ENCODE peak calls at places on chromosomes 1 and 21, in nine cellular contexts. One of them, this sample, is unnamed.

GRCh38 chr21:31781737-31782136 is 49.8 kb upstream of the SCAF4 start:
- DNase-seq in thoracic aorta: peak; percentile 21
- DNase-seq in right lobe of liver: no peak
- DNase-seq in gastrocnemius medialis: no peak
- DNase-seq in adipocyte: peak; percentile 40
- DNase-seq in fibroblast of lung: peak; percentile 62
- DNase-seq in ovary: peak; percentile 22
- DNase-seq in AG04450: no peak
- DNase-seq in bronchial epithelial cell: no peak
- DNase-seq in this sample: no peak

GRCh38 chr1:12677565-12677964 is 33.7 kb downstream of the AADACL4 start:
- DNase-seq in thoracic aorta: peak; percentile 8
- DNase-seq in right lobe of liver: no peak
- DNase-seq in gastrocnemius medialis: peak; percentile 91
- DNase-seq in adipocyte: no peak
- DNase-seq in fibroblast of lung: no peak
- DNase-seq in ovary: no peak
- DNase-seq in AG04450: no peak
- DNase-seq in bronchial epithelial cell: no peak
- DNase-seq in this sample: no peak

GRCh38 chr21:30340714-30341573 is 3.5 kb upstream of the KRTAP27-1 start:
- DNase-seq in thoracic aorta: no peak
- DNase-seq in right lobe of liver: no peak
- DNase-seq in gastrocnemius medialis: no peak
- DNase-seq in adipocyte: peak; percentile 46
- DNase-seq in fibroblast of lung: peak; percentile 1
- DNase-seq in ovary: no peak
- DNase-seq in AG04450: no peak
- DNase-seq in bronchial epithelial cell: peak; percentile 56
- DNase-seq in this sample: no peak

GRCh38 chr1:221174598-221174997 is 295.4 kb downstream of the HLX start:
- DNase-seq in thoracic aorta: no peak
- DNase-seq in right lobe of liver: peak; percentile 17
- DNase-seq in gastrocnemius medialis: peak; percentile 20
- DNase-seq in adipocyte: no peak
- DNase-seq in fibroblast of lung: no peak
- DNase-seq in ovary: no peak
- DNase-seq in AG04450: no peak
- DNase-seq in bronchial epithelial cell: no peak
- DNase-seq in this sample: no peak

GRCh38 chr21:39688010-39688409 is 57.0 kb upstream of the IGSF5 start:
- DNase-seq in thoracic aorta: no peak
- DNase-seq in right lobe of liver: no peak
- DNase-seq in gastrocnemius medialis: no peak
- DNase-seq in adipocyte: no peak
- DNase-seq in fibroblast of lung: no peak
- DNase-seq in ovary: no peak
- DNase-seq in AG04450: no peak
- DNase-seq in bronchial epithelial cell: no peak
- DNase-seq in this sample: no peak

GRCh38 chr1:101237229-101237837 is 514 bp downstream of the S1PR1 start:
- DNase-seq in thoracic aorta: no peak
- DNase-seq in right lobe of liver: no peak
- DNase-seq in gastrocnemius medialis: no peak
- DNase-seq in adipocyte: peak; percentile 85
- DNase-seq in fibroblast of lung: peak; percentile 84
- DNase-seq in ovary: peak; percentile 25
- DNase-seq in AG04450: peak; percentile 55
- DNase-seq in bronchial epithelial cell: peak; percentile 37
- DNase-seq in this sample: no peak

GRCh38 chr1:229887043-229887822 is 179.8 kb upstream of the GALNT2 start:
- DNase-seq in thoracic aorta: no peak
- DNase-seq in right lobe of liver: no peak
- DNase-seq in gastrocnemius medialis: peak; percentile 78
- DNase-seq in adipocyte: peak; percentile 3
- DNase-seq in fibroblast of lung: no peak
- DNase-seq in ovary: no peak
- DNase-seq in AG04450: no peak
- DNase-seq in bronchial epithelial cell: peak; percentile 93
- DNase-seq in this sample: peak; percentile 61

GRCh38 chr1:115168026-115168425 is 78.7 kb upstream of the TSPAN2 start:
- DNase-seq in thoracic aorta: no peak
- DNase-seq in right lobe of liver: no peak
- DNase-seq in gastrocnemius medialis: no peak
- DNase-seq in adipocyte: peak; percentile 24
- DNase-seq in fibroblast of lung: no peak
- DNase-seq in ovary: no peak
- DNase-seq in AG04450: no peak
- DNase-seq in bronchial epithelial cell: peak; percentile 89
- DNase-seq in this sample: no peak

GRCh38 chr1:208083715-208084085 is 160.5 kb downstream of the PLXNA2 start:
- DNase-seq in thoracic aorta: no peak
- DNase-seq in right lobe of liver: no peak
- DNase-seq in gastrocnemius medialis: no peak
- DNase-seq in adipocyte: no peak
- DNase-seq in fibroblast of lung: no peak
- DNase-seq in ovary: no peak
- DNase-seq in AG04450: no peak
- DNase-seq in bronchial epithelial cell: no peak
- DNase-seq in this sample: no peak

GRCh38 chr1:100699744-100700143 is 19.8 kb upstream of the VCAM1 start:
- DNase-seq in thoracic aorta: no peak
- DNase-seq in right lobe of liver: no peak
- DNase-seq in gastrocnemius medialis: no peak
- DNase-seq in adipocyte: peak; percentile 52
- DNase-seq in fibroblast of lung: peak; percentile 80
- DNase-seq in ovary: no peak
- DNase-seq in AG04450: peak; percentile 55
- DNase-seq in bronchial epithelial cell: peak; percentile 13
- DNase-seq in this sample: no peak

GRCh38 chr1:36211307-36211706 is 12.9 kb upstream of the THRAP3 start:
- DNase-seq in thoracic aorta: no peak
- DNase-seq in right lobe of liver: no peak
- DNase-seq in gastrocnemius medialis: no peak
- DNase-seq in adipocyte: no peak
- DNase-seq in fibroblast of lung: no peak
- DNase-seq in ovary: no peak
- DNase-seq in AG04450: no peak
- DNase-seq in bronchial epithelial cell: no peak
- DNase-seq in this sample: no peak

GRCh38 chr1:116266864-116267212 is 106.2 kb upstream of the ATP1A1 start:
- DNase-seq in thoracic aorta: no peak
- DNase-seq in right lobe of liver: no peak
- DNase-seq in gastrocnemius medialis: no peak
- DNase-seq in adipocyte: no peak
- DNase-seq in fibroblast of lung: no peak
- DNase-seq in ovary: no peak
- DNase-seq in AG04450: no peak
- DNase-seq in bronchial epithelial cell: peak; percentile 76
- DNase-seq in this sample: no peak

GRCh38 chr1:29756901-29757729 is 520.8 kb downstream of the PTPRU start:
- DNase-seq in thoracic aorta: no peak
- DNase-seq in right lobe of liver: no peak
- DNase-seq in gastrocnemius medialis: no peak
- DNase-seq in adipocyte: no peak
- DNase-seq in fibroblast of lung: no peak
- DNase-seq in ovary: no peak
- DNase-seq in AG04450: no peak
- DNase-seq in bronchial epithelial cell: no peak
- DNase-seq in this sample: no peak

DNA sequence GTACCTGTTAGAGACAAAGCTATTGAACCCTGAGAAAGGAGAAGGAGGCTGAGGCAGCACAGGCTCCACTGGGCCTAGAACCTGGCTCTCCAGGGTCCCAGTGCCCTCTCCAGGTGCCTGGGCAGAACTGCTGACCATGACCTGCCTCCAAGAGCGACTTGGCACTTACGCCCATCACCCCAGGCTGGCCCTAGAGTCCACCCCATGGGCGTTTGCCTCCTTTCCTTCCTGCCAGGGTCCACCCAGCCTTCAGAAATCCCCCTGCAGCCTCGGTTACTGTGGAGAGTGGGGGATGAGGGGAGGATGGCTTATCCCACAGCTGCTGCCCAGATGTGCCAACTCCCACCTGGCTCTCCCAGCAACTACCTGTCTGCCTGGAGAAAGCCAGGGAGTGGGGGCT is 14.7 kb upstream of the C1QA start:
- DNase-seq in thoracic aorta: no peak
- DNase-seq in right lobe of liver: no peak
- DNase-seq in gastrocnemius medialis: no peak
- DNase-seq in adipocyte: no peak
- DNase-seq in fibroblast of lung: no peak
- DNase-seq in ovary: no peak
- DNase-seq in AG04450: no peak
- DNase-seq in bronchial epithelial cell: no peak
- DNase-seq in this sample: no peak
- H3K27me3 ChIP-seq in thoracic aorta: no peaks in the 10 kb centered on the region
- H3K27me3 ChIP-seq in right lobe of liver: no peaks in the 10 kb centered on the region
- H3K27me3 ChIP-seq in gastrocnemius medialis: peaks cover 69% of the 10 kb centered on the region
- H3K27me3 ChIP-seq in adipocyte: peaks cover 83% of the 10 kb centered on the region
- H3K27me3 ChIP-seq in fibroblast of lung: peaks cover 30% of the 10 kb centered on the region
- H3K27me3 ChIP-seq in ovary: no peaks in the 10 kb centered on the region
- H3K27me3 ChIP-seq in AG04450: peaks cover 42% of the 10 kb centered on the region
- H3K27me3 ChIP-seq in bronchial epithelial cell: peaks cover 26% of the 10 kb centered on the region
- H3K27me3 ChIP-seq in this sample: peaks cover 3% of the 10 kb centered on the region

GRCh38 chr1:207010726-207011125 is 21.8 kb downstream of the C1orf116 start:
- DNase-seq in thoracic aorta: no peak
- DNase-seq in right lobe of liver: no peak
- DNase-seq in gastrocnemius medialis: no peak
- DNase-seq in adipocyte: no peak
- DNase-seq in fibroblast of lung: no peak
- DNase-seq in ovary: no peak
- DNase-seq in AG04450: no peak
- DNase-seq in bronchial epithelial cell: no peak
- DNase-seq in this sample: no peak

GRCh38 chr1:207006914-207007313 is 25.6 kb downstream of the C1orf116 start:
- DNase-seq in thoracic aorta: no peak
- DNase-seq in right lobe of liver: no peak
- DNase-seq in gastrocnemius medialis: no peak
- DNase-seq in adipocyte: peak; percentile 22
- DNase-seq in fibroblast of lung: no peak
- DNase-seq in ovary: no peak
- DNase-seq in AG04450: no peak
- DNase-seq in bronchial epithelial cell: no peak
- DNase-seq in this sample: no peak

GRCh38 chr1:207009945-207010344 is 22.6 kb downstream of the C1orf116 start:
- DNase-seq in thoracic aorta: no peak
- DNase-seq in right lobe of liver: no peak
- DNase-seq in gastrocnemius medialis: no peak
- DNase-seq in adipocyte: no peak
- DNase-seq in fibroblast of lung: no peak
- DNase-seq in ovary: no peak
- DNase-seq in AG04450: no peak
- DNase-seq in bronchial epithelial cell: no peak
- DNase-seq in this sample: no peak

GRCh38 chr1:207007352-207008033 is 25.1 kb downstream of the C1orf116 start:
- DNase-seq in thoracic aorta: no peak
- DNase-seq in right lobe of liver: no peak
- DNase-seq in gastrocnemius medialis: no peak
- DNase-seq in adipocyte: peak; percentile 85
- DNase-seq in fibroblast of lung: peak; percentile 36
- DNase-seq in ovary: no peak
- DNase-seq in AG04450: peak; percentile 70
- DNase-seq in bronchial epithelial cell: peak; percentile 97
- DNase-seq in this sample: no peak

GRCh38 chr1:207009182-207009850 is 23.2 kb downstream of the C1orf116 start:
- DNase-seq in thoracic aorta: no peak
- DNase-seq in right lobe of liver: no peak
- DNase-seq in gastrocnemius medialis: no peak
- DNase-seq in adipocyte: no peak
- DNase-seq in fibroblast of lung: no peak
- DNase-seq in ovary: no peak
- DNase-seq in AG04450: no peak
- DNase-seq in bronchial epithelial cell: no peak
- DNase-seq in this sample: no peak
- H3K27me3 ChIP-seq in thoracic aorta: no peaks in the 10 kb centered on the region
- H3K27me3 ChIP-seq in right lobe of liver: no peaks in the 10 kb centered on the region
- H3K27me3 ChIP-seq in gastrocnemius medialis: no peaks in the 10 kb centered on the region
- H3K27me3 ChIP-seq in adipocyte: peaks cover 4% of the 10 kb centered on the region
- H3K27me3 ChIP-seq in fibroblast of lung: no peaks in the 10 kb centered on the region
- H3K27me3 ChIP-seq in ovary: no peaks in the 10 kb centered on the region
- H3K27me3 ChIP-seq in AG04450: no peaks in the 10 kb centered on the region
- H3K27me3 ChIP-seq in bronchial epithelial cell: no peaks in the 10 kb centered on the region
- H3K27me3 ChIP-seq in this sample: no peaks in the 10 kb centered on the region

DNA sequence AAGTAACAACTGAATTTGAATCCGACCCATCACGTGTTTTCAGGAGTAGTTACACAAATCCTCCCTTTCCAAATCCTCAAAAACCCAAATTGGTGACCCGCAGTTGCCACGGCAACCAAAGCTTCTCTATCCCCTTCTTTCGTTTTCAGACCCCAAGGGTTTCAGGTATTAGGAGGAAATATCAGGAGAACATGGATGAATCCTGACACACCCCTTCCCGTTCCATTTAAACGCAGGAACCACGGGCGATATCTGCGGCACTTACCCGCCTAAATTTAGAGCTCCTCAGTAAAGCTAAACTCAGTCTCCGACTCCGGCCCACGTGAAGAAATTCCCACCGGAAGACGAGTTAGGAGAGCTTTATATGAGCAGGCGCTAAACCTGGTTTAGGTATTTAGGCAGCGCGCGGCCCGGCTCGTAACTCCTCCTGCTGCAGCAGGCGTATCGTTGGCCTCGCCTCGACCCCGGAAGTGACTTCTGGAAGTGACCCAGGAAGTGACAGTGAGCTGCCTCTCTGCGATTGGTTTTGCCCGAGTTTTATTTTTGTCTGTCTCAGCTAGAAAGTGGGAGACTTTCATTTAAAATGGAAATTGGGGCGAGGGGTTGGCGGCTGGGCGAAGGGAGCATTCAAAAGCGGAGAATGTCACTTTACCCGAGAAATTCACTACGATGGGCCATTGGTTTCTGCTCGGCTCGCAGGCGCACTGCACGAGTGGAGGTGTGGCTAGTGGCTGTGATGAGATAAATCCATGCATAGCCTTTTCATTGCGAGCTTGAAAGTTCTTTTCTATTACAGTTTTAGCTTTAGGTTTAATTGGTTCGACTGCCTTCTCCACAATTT is at the start of gene TAF1A:
- DNase-seq in thoracic aorta: peak; percentile 36
- DNase-seq in right lobe of liver: peak; percentile 89
- DNase-seq in gastrocnemius medialis: peak; percentile 78
- DNase-seq in adipocyte: peak; percentile 93
- DNase-seq in fibroblast of lung: peak; percentile 83
- DNase-seq in ovary: peak; percentile 88
- DNase-seq in AG04450: peak; percentile 42
- DNase-seq in bronchial epithelial cell: peak; percentile 72
- DNase-seq in this sample: peak; percentile 61
- H3K27me3 ChIP-seq in thoracic aorta: no peaks in the 10 kb centered on the region
- H3K27me3 ChIP-seq in right lobe of liver: no peaks in the 10 kb centered on the region
- H3K27me3 ChIP-seq in gastrocnemius medialis: no peaks in the 10 kb centered on the region
- H3K27me3 ChIP-seq in adipocyte: no peaks in the 10 kb centered on the region
- H3K27me3 ChIP-seq in fibroblast of lung: no peaks in the 10 kb centered on the region
- H3K27me3 ChIP-seq in ovary: no peaks in the 10 kb centered on the region
- H3K27me3 ChIP-seq in AG04450: no peaks in the 10 kb centered on the region
- H3K27me3 ChIP-seq in bronchial epithelial cell: no peaks in the 10 kb centered on the region
- H3K27me3 ChIP-seq in this sample: no peaks in the 10 kb centered on the region

DNA sequence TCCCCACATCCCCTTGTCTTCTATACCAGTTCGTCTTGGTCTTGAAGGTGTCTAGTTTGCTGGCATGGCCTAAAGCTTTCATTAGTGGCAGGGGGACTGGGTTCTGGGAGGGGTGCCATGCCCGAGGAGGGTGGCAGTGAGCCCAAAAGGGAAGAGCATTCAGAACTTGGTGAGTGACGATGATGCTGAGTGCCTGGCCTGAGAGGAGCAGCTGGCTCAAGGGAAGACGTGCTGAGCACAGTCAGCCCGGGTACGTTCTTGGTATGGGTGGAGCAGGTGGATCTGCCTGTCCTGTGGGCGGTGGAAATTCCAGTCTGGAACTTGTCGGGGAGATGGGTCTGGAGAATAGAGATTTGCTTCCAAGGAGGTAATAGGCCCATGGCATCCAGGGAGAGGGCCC is 4.6 kb downstream of the FDPS start:
- DNase-seq in thoracic aorta: no peak
- DNase-seq in right lobe of liver: no peak
- DNase-seq in gastrocnemius medialis: no peak
- DNase-seq in adipocyte: no peak
- DNase-seq in fibroblast of lung: no peak
- DNase-seq in ovary: no peak
- DNase-seq in AG04450: no peak
- DNase-seq in bronchial epithelial cell: no peak
- DNase-seq in this sample: no peak
- H3K27me3 ChIP-seq in thoracic aorta: no peaks in the 10 kb centered on the region
- H3K27me3 ChIP-seq in right lobe of liver: no peaks in the 10 kb centered on the region
- H3K27me3 ChIP-seq in gastrocnemius medialis: no peaks in the 10 kb centered on the region
- H3K27me3 ChIP-seq in adipocyte: no peaks in the 10 kb centered on the region
- H3K27me3 ChIP-seq in fibroblast of lung: no peaks in the 10 kb centered on the region
- H3K27me3 ChIP-seq in ovary: no peaks in the 10 kb centered on the region
- H3K27me3 ChIP-seq in AG04450: no peaks in the 10 kb centered on the region
- H3K27me3 ChIP-seq in bronchial epithelial cell: no peaks in the 10 kb centered on the region
- H3K27me3 ChIP-seq in this sample: no peaks in the 10 kb centered on the region

This sample was measured in ascending aorta.